ENCODE peak calls at places on chromosomes 6 and 20, in five cellular contexts. K is Panc1, M is dorsolateral prefrontal cortex, F is mucosa of descending colon, Q is AG09309. R is an unnamed sample.

GRCh38 chr6:93407186-93407585 is 12.2 kb downstream of the EPHA7 start:
- DNase-seq in K (no peak), M (no peak), F (no peak), Q (no peak), R (no peak)

GRCh38 chr6:43735642-43736199 is 34.3 kb upstream of the VEGFA start:
- DNase-seq in K (no peak), M (no peak), F (no peak), Q (no peak), R (no peak)

GRCh38 chr6:134021396-134022122 is 30.9 kb downstream of the SLC2A12 start:
- DNase-seq in K (no peak), M (no peak), F (no peak), Q (no peak), R (no peak)

GRCh38 chr6:106119991-106120390 is 33.9 kb downstream of the PRDM1 start:
- DNase-seq in K (no peak), M (no peak), F (no peak), Q (no peak), R (no peak)

GRCh38 chr6:13302751-13303667 is 25.3 kb downstream of the TBC1D7 start:
- DNase-seq in K (peak), M (peak), F (peak), Q (peak), R (no peak)

GRCh38 chr6:132687306-132687705 is 26.5 kb downstream of the VNN1 start:
- DNase-seq in K (no peak), M (no peak), F (no peak), Q (no peak), R (no peak)

GRCh38 chr6:111738631-111739030 is 133.0 kb upstream of the TRAF3IP2 start:
- DNase-seq in K (no peak), M (no peak), F (no peak), Q (no peak), R (no peak)

GRCh38 chr20:49758781-49759180 is 45.1 kb upstream of the B4GALT5 start:
- DNase-seq in K (no peak), M (no peak), F (no peak), Q (no peak), R (no peak)

GRCh38 chr6:144582939-144583613 is 297.9 kb downstream of the UTRN start:
- DNase-seq in K (no peak), M (peak), F (peak), Q (no peak), R (no peak)

GRCh38 chr6:44034391-44034861 is 92.8 kb downstream of the MRPL14 start:
- DNase-seq in K (no peak), M (no peak), F (peak), Q (no peak), R (no peak)

DNA sequence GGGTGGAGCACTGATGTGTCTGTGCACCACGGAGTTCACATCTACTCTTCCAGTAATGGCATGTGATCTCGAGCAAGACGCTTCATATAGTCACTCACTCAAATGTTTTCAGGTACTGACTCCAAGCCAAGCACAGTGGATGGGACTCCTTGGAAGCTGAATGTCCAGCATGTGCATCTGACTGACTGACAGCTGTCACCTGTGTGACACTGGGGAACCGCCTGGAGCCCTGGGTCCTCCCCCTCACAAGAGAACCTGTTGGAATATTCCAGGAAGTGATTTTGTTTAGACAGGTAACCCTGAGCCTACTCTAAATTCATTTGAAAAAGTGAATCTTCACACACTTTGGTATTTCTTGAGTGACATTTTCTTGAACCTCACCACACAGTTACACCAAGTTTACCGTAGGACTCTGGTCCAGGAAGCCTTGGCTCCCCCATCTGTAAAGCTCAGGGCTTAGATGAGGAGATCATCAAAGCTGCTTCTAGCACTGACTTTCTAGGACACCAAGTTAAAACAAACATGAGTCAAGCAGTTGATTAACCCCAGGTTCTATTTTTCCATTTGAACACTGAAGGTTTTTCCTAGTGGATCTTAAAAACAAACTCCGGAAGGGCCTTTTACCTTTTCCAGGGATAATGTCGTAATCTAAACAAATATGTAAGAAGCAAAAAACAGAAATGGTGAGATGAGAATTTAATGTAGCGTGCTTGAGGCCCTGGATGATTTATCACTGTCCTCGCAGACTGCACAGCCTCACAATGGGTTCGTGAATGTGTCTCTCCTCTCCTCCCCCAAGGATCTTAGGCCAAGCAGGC is 50.1 kb downstream of the EDN3 start:
- DNase-seq in K (no peak), M (no peak), F (no peak), Q (no peak), R (no peak)
- TF ChIP-seq CTCF in K (no peak), M (no peak), F (no peak), Q (no peak), R (no peak)

GRCh38 chr6:29419516-29419915 is 4.8 kb downstream of the OR12D1 start:
- DNase-seq in K (no peak), M (no peak), F (no peak), Q (no peak), R (no peak)

DNA sequence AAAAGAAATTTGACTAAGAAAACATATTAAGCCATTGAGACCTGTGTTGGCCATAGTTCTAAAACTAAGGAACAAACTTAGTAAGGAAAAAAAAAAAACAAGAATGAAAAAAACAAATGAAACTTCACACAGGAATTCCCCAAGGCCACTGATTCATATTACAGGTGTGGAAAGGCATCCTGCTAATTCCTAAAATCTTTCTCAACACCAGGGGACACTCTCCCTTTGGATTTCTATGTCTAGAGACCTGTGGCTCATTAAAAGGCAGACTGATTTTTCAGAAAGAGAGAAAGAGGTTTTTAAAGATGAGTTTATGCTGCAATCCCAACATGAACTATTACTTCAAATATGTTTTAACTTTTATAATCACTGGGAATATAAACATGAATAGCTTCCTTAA is at the start of gene OR12D1:
- DNase-seq in K (no peak), M (no peak), F (no peak), Q (no peak), R (no peak)
- TF ChIP-seq CTCF in K (peak), M (no peak), F (no peak), Q (no peak), R (peak)

DNA sequence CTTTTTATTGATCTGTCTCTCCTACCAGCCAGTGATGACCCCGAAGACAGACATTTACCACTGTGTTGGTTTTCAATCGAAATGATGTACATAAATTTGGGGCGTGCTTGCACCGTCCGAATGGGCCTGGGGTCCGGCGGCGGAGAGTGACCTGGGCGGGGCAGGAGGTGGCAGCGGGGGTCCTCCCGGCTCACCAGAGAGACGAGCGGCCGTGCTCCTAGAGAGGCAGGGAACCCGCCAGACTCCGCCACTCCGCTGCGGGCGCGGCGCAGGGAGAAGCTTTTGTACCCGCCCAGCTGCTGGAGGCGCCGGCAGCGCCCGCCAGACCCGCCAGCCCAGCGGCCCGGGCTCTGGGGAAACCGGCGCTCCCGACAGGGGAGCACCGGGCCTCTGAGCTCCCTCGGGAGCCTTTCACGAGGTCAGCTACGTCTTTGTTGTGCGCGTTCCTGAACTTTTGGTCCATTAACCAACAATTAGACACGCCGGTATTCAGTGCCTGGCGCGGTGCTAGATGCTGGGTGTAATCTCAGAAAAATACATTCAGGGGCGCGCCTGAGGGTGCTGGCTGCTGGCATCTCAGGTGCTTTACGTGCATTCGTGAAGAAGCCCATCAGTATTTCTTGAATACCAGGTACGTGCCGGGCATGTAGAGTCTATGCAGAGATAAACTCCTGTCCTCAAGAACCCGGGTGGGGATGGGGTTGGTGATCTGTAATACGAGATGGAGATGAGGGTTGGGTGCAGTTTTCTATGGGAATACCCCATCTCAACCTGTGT is at the start of gene PGBD1:
- DNase-seq in K (no peak), M (peak), F (peak), Q (peak), R (peak)
- TF ChIP-seq CTCF in K (no peak), M (no peak), F (no peak), Q (no peak), R (no peak)

DNA sequence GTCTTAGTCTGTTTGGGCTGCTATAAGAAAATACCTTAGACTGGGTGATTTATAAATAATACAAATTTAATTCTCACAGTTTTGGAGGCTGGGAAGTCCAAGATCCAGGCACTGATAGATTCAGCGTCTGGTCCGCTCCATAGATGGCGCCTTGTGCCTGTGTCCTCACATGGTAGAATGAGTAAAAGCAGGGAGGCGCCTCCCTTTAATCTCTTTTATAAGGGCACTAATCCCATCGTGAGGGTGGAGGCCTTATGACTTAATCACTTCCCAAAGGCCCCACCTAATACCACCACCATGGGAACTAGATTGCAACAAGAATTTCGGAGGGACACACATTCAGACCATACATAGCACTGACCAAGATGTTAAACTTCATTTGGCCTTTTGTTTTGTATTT is 91.2 kb upstream of the TMEM181 start:
- DNase-seq in K (no peak), M (no peak), F (no peak), Q (no peak), R (peak)
- TF ChIP-seq CTCF in K (peak), M (no peak), F (no peak), Q (peak), R (peak)

GRCh38 chr6:109009761-109010612 is 84.7 kb downstream of the SESN1 start:
- DNase-seq in K (peak), M (no peak), F (no peak), Q (no peak), R (no peak)

GRCh38 chr6:109008537-109008950 is 86.1 kb downstream of the SESN1 start:
- DNase-seq in K (peak), M (no peak), F (no peak), Q (no peak), R (no peak)

GRCh38 chr6:109008061-109008460 is 86.6 kb downstream of the SESN1 start:
- DNase-seq in K (no peak), M (no peak), F (no peak), Q (no peak), R (no peak)

GRCh38 chr6:109010703-109011102 is 83.9 kb downstream of the SESN1 start:
- DNase-seq in K (no peak), M (no peak), F (no peak), Q (no peak), R (no peak)

GRCh38 chr6:109008951-109009760 is 85.5 kb downstream of the SESN1 start:
- DNase-seq in K (peak), M (peak), F (peak), Q (peak), R (peak)
- TF ChIP-seq CTCF in K (no peak), M (peak), F (no peak), Q (no peak), R (no peak)

GRCh38 chr6:163504984-163505640 is 90.6 kb downstream of the QKI start:
- DNase-seq in K (no peak), M (no peak), F (no peak), Q (no peak), R (no peak)

GRCh38 chr6:163500105-163500504 is 85.6 kb downstream of the QKI start:
- DNase-seq in K (no peak), M (no peak), F (no peak), Q (no peak), R (no peak)

GRCh38 chr6:163496205-163496604 is 81.7 kb downstream of the QKI start:
- DNase-seq in K (no peak), M (no peak), F (no peak), Q (no peak), R (no peak)

GRCh38 chr6:163501440-163501839 is 86.9 kb downstream of the QKI start:
- DNase-seq in K (no peak), M (no peak), F (no peak), Q (no peak), R (no peak)

GRCh38 chr6:163501022-163501421 is 86.5 kb downstream of the QKI start:
- DNase-seq in K (no peak), M (no peak), F (no peak), Q (no peak), R (no peak)
- TF ChIP-seq CTCF in K (no peak), M (peak), F (no peak), Q (no peak), R (no peak)

DNA sequence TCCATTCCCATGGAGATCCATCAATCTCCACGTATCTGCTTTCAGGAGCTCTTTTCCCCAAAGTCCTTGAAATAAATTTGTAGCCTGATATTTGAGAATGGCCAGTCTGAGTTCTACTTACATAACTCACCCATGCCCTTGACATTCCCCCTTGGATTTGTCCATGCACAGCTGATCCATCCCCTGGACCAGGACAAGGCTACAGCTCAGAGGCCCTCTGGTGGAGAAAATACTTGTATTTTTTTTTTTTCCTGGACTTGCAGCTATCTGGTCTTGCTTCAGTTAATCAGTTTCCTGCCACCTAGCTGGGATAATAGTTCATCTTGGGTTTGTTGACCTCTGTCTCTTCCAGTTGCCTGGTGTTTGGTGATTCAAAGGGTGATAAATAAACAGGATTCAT is 467.6 kb downstream of the DHX35 start:
- DNase-seq in K (no peak), M (no peak), F (no peak), Q (no peak), R (no peak)
- TF ChIP-seq CTCF in K (peak), M (peak), F (no peak), Q (no peak), R (no peak)

R was measured in D721Med.